ENCODE peak calls at places on chromosomes 1 and 21, in seven cellular contexts. R is activated T-cell treated with anti-CD3 and anti-CD28 coated beads, Interleukin-2, amount 50 U/mL, for 24 hours; Y is activated naive CD4-positive, alpha-beta T cell; P is endodermal cell; T is GOT3; W is endothelial cell; V is ureter. G is an unnamed sample.

GRCh38 chr1:65066766-65067490 is 81.1 kb upstream of the AK4 start:
- DNase-seq in R (peak; percentile 83), Y (peak; percentile 71), P (peak; percentile 93), T (no peak), W (peak; percentile 60), V (peak; percentile 92), G (peak; percentile 23)

GRCh38 chr1:183273300-183273699 is 87.2 kb downstream of the LAMC2 start:
- DNase-seq in R (no peak), Y (no peak), P (peak; percentile 28), T (no peak), W (no peak), V (no peak), G (peak; percentile 62)

GRCh38 chr1:197156692-197157091 is 10.2 kb upstream of the ASPM start:
- DNase-seq in R (no peak), Y (no peak), P (no peak), T (no peak), W (no peak), V (no peak), G (peak; percentile 38)

GRCh38 chr1:24923485-24924113 is 6.5 kb downstream of the RUNX3 start:
- DNase-seq in R (no peak), Y (no peak), P (no peak), T (no peak), W (no peak), V (no peak), G (no peak)

GRCh38 chr1:228415853-228416216 is 826 bp downstream of the TRIM17 start:
- DNase-seq in R (no peak), Y (no peak), P (no peak), T (no peak), W (no peak), V (no peak), G (no peak)

GRCh38 chr1:154198756-154199562 is 7.1 kb upstream of the TPM3 start:
- DNase-seq in R (no peak), Y (no peak), P (peak; percentile 80), T (no peak), W (peak; percentile 56), V (no peak), G (peak; percentile 70)

GRCh38 chr1:116711061-116711582 is 43.1 kb upstream of the CD2 start:
- DNase-seq in R (no peak), Y (no peak), P (peak; percentile 74), T (no peak), W (no peak), V (peak; percentile 25), G (peak; percentile 34)

GRCh38 chr1:1004780-1005697 is 5.1 kb upstream of the HES4 start:
- DNase-seq in R (no peak), Y (no peak), P (peak; percentile 83), T (no peak), W (peak; percentile 32), V (peak; percentile 44), G (peak; percentile 65)

GRCh38 chr1:110148961-110149360 is 1.3 kb upstream of the SLC6A17 start:
- DNase-seq in R (no peak), Y (no peak), P (no peak), T (no peak), W (no peak), V (no peak), G (no peak)

GRCh38 chr1:33634806-33635205 is 162.4 kb downstream of the ZSCAN20 start:
- DNase-seq in R (peak; percentile 41), Y (no peak), P (peak; percentile 85), T (no peak), W (peak; percentile 66), V (no peak), G (no peak)

GRCh38 chr1:17199267-17200044 is 5.5 kb upstream of the PADI1 start:
- DNase-seq in R (peak; percentile 23), Y (no peak), P (no peak), T (no peak), W (no peak), V (no peak), G (no peak)

GRCh38 chr1:220222939-220223338 is 49.3 kb downstream of the RAB3GAP2 start:
- DNase-seq in R (no peak), Y (no peak), P (no peak), T (no peak), W (no peak), V (no peak), G (no peak)

GRCh38 chr21:36773111-36773510 is 74.2 kb downstream of the SIM2 start:
- DNase-seq in R (no peak), Y (no peak), P (no peak), T (no peak), W (no peak), V (peak; percentile 54), G (peak; percentile 78)

GRCh38 chr1:241423541-241424479 is 66.8 kb upstream of the RGS7 start:
- DNase-seq in R (peak; percentile 35), Y (no peak), P (peak; percentile 89), T (peak; percentile 83), W (peak; percentile 41), V (no peak), G (peak; percentile 54)

GRCh38 chr1:118948351-118948750 is 39.8 kb downstream of the TBX15 start:
- DNase-seq in R (no peak), Y (no peak), P (no peak), T (no peak), W (no peak), V (no peak), G (no peak)

GRCh38 chr1:92822907-92823306 is 8.9 kb upstream of the RPL5 start:
- DNase-seq in R (no peak), Y (no peak), P (no peak), T (no peak), W (no peak), V (no peak), G (peak; percentile 15)

GRCh38 chr1:168561989-168562388 is 14.4 kb upstream of the XCL1 start:
- DNase-seq in R (no peak), Y (no peak), P (no peak), T (no peak), W (no peak), V (no peak), G (no peak)

GRCh38 chr1:201155354-201155753 is 1.1 kb upstream of the TMEM9 start:
- DNase-seq in R (peak; percentile 17), Y (no peak), P (no peak), T (no peak), W (no peak), V (no peak), G (no peak)

GRCh38 chr1:205313681-205314308 is 7.8 kb downstream of the NUAK2 start:
- DNase-seq in R (peak; percentile 66), Y (peak; percentile 43), P (peak; percentile 95), T (no peak), W (peak; percentile 77), V (no peak), G (no peak)

GRCh38 chr1:232686346-232686745 is 56.4 kb upstream of the SIPA1L2 start:
- DNase-seq in R (no peak), Y (no peak), P (no peak), T (no peak), W (no peak), V (no peak), G (no peak)

GRCh38 chr1:77412069-77412793 is 130.4 kb downstream of the AK5 start:
- DNase-seq in R (no peak), Y (no peak), P (no peak), T (no peak), W (no peak), V (no peak), G (peak; percentile 52)

GRCh38 chr1:156657161-156657970 is 15.4 kb downstream of the BCAN start:
- DNase-seq in R (peak; percentile 86), Y (peak; percentile 62), P (peak; percentile 93), T (peak; percentile 19), W (peak; percentile 85), V (peak; percentile 81), G (peak; percentile 67)

GRCh38 chr1:64875101-64875500 is 91.2 kb downstream of the JAK1 start:
- DNase-seq in R (no peak), Y (no peak), P (no peak), T (no peak), W (no peak), V (no peak), G (no peak)

GRCh38 chr1:6949991-6950765 is 164.9 kb downstream of the CAMTA1 start:
- DNase-seq in R (no peak), Y (no peak), P (peak; percentile 58), T (no peak), W (no peak), V (no peak), G (no peak)

GRCh38 chr21:42818328-42818749 is 61.0 kb downstream of the WDR4 start:
- DNase-seq in R (peak; percentile 77), Y (peak; percentile 62), P (peak; percentile 82), T (no peak), W (peak; percentile 61), V (peak; percentile 70), G (peak; percentile 37)

GRCh38 chr1:175090775-175091174 is 23.1 kb downstream of the TNN start:
- DNase-seq in R (no peak), Y (no peak), P (peak; percentile 20), T (no peak), W (no peak), V (no peak), G (no peak)

GRCh38 chr1:172753964-172754363 is 95.1 kb downstream of the FASLG start:
- DNase-seq in R (no peak), Y (no peak), P (no peak), T (no peak), W (no peak), V (no peak), G (no peak)

GRCh38 chr1:167862432-167863076 is 51.4 kb downstream of the ADCY10 start:
- DNase-seq in R (no peak), Y (no peak), P (no peak), T (no peak), W (no peak), V (no peak), G (peak; percentile 68)

GRCh38 chr1:25779387-25779786 is 20.6 kb upstream of the SELENON start:
- DNase-seq in R (no peak), Y (no peak), P (no peak), T (no peak), W (no peak), V (no peak), G (no peak)

GRCh38 chr1:228073061-228073869 is 9.2 kb upstream of the ARF1 start:
- DNase-seq in R (no peak), Y (no peak), P (no peak), T (no peak), W (no peak), V (no peak), G (no peak)

GRCh38 chr1:5493708-5494390 is 498.4 kb downstream of the NPHP4 start:
- DNase-seq in R (no peak), Y (no peak), P (no peak), T (no peak), W (no peak), V (no peak), G (no peak)

GRCh38 chr1:21449906-21450305 is 10.0 kb downstream of the NBPF3 start:
- DNase-seq in R (no peak), Y (no peak), P (no peak), T (no peak), W (no peak), V (no peak), G (no peak)

GRCh38 chr1:153544453-153545066 is 1.0 kb downstream of the S100A4 start:
- DNase-seq in R (no peak), Y (no peak), P (no peak), T (no peak), W (no peak), V (no peak), G (no peak)

GRCh38 chr1:17587693-17588047 is 48.2 kb downstream of the ARHGEF10L start:
- DNase-seq in R (no peak), Y (no peak), P (peak; percentile 88), T (no peak), W (no peak), V (no peak), G (peak; percentile 82)

G was measured in A172.